ENCODE peak calls at places on chromosome 1, in five cellular contexts. C, W, J, U and I are unnamed samples.

GRCh38 chr1:51309291-51309690 is 21.1 kb downstream of the TTC39A start:
- DNase-seq in C (no peak), W (no peak), J (no peak), U (no peak), I (no peak)

GRCh38 chr1:8660455-8660854 is 157.0 kb downstream of the RERE start:
- DNase-seq in C (no peak), W (peak), J (peak), U (no peak), I (peak)

GRCh38 chr1:5743435-5744095 is 248.7 kb downstream of the NPHP4 start:
- DNase-seq in C (no peak), W (no peak), J (no peak), U (no peak), I (no peak)

GRCh38 chr1:240239309-240239708 is 147.6 kb downstream of the FMN2 start:
- DNase-seq in C (no peak), W (no peak), J (no peak), U (no peak), I (no peak)

GRCh38 chr1:161209790-161210409 is 5.2 kb upstream of the FCER1G start:
- DNase-seq in C (peak), W (peak), J (peak), U (peak), I (peak)

GRCh38 chr1:42999308-42999707 is 40.6 kb upstream of the SLC2A1 start:
- DNase-seq in C (no peak), W (no peak), J (no peak), U (no peak), I (no peak)

GRCh38 chr1:96236156-96236739 is 485.3 kb upstream of the PTBP2 start:
- DNase-seq in C (peak), W (peak), J (peak), U (peak), I (peak)

GRCh38 chr1:83742446-83742845 is 256.5 kb downstream of the TTLL7 start:
- DNase-seq in C (no peak), W (no peak), J (no peak), U (no peak), I (no peak)

GRCh38 chr1:6824665-6825368 is 39.6 kb downstream of the CAMTA1 start:
- DNase-seq in C (no peak), W (no peak), J (no peak), U (no peak), I (no peak)

GRCh38 chr1:7989762-7990428 is 28.4 kb downstream of the PARK7 start:
- DNase-seq in C (no peak), W (no peak), J (no peak), U (no peak), I (no peak)

GRCh38 chr1:92262516-92262915 is 36.3 kb downstream of the GLMN start:
- DNase-seq in C (no peak), W (no peak), J (no peak), U (no peak), I (no peak)

GRCh38 chr1:3261969-3262579 is 192.4 kb upstream of the ARHGEF16 start:
- DNase-seq in C (no peak), W (no peak), J (no peak), U (no peak), I (no peak)
- TF ChIP-seq MAX in C (no peak), W (no peak), J (no peak), U (no peak), I (no peak)

GRCh38 chr1:245698116-245698515 is 543.3 kb downstream of the KIF26B start:
- DNase-seq in C (no peak), W (no peak), J (no peak), U (no peak), I (no peak)

GRCh38 chr1:245701631-245702030 is 546.8 kb downstream of the KIF26B start:
- DNase-seq in C (no peak), W (no peak), J (no peak), U (no peak), I (no peak)

GRCh38 chr1:245698860-245699259 is 544.1 kb downstream of the KIF26B start:
- DNase-seq in C (no peak), W (no peak), J (no peak), U (peak), I (no peak)

GRCh38 chr1:245702346-245702745 is 547.6 kb downstream of the KIF26B start:
- DNase-seq in C (no peak), W (no peak), J (no peak), U (no peak), I (no peak)

GRCh38 chr1:245700631-245701030 is 545.8 kb downstream of the KIF26B start:
- DNase-seq in C (no peak), W (no peak), J (no peak), U (no peak), I (no peak)
- TF ChIP-seq MAX in C (no peak), W (no peak), J (no peak), U (no peak), I (no peak)

GRCh38 chr1:76140227-76140626 is 65.7 kb downstream of the ST6GALNAC3 start:
- DNase-seq in C (peak), W (no peak), J (no peak), U (no peak), I (no peak)
- TF ChIP-seq MAX in C (no peak), W (no peak), J (no peak), U (no peak), I (no peak)

GRCh38 chr1:115669002-115669673 is 27.4 kb downstream of the VANGL1 start:
- DNase-seq in C (no peak), W (peak), J (no peak), U (peak), I (peak)
- TF ChIP-seq MAX in C (no peak), W (no peak), J (peak), U (no peak), I (no peak)

GRCh38 chr1:98053471-98054366 is 132.9 kb upstream of the DPYD start:
- DNase-seq in C (peak), W (peak), J (peak), U (peak), I (peak)
- TF ChIP-seq MAX in C (peak), W (no peak), J (peak), U (no peak), I (no peak)

GRCh38 chr1:152168535-152168868 is 9.5 kb upstream of the RPTN start:
- DNase-seq in C (no peak), W (no peak), J (no peak), U (no peak), I (no peak)
- TF ChIP-seq MAX in C (no peak), W (no peak), J (no peak), U (no peak), I (no peak)